ENCODE peak calls at places on chromosomes 1 and 21, in six cellular contexts. W, Z, D, X, P and Q are unnamed samples.
A peak's percentile ranks its signal among the peaks of the same experiment; 100 is the strongest.

GRCh38 chr1:155175281-155175926 is 1.8 kb downstream of the TRIM46 start:
- DNase-seq in W (no peak), Z (no peak), P (no peak), X (no peak), D (no peak), Q (no peak)

GRCh38 chr21:38323721-38324591 is 67.2 kb downstream of the KCNJ15 start:
- DNase-seq in X (peak; percentile 6), Z (peak; percentile 75), W (no peak), D (peak; percentile 97), P (peak; percentile 92), Q (peak; percentile 97)

GRCh38 chr1:22315315-22316078 is 136.2 kb upstream of the ZBTB40 start:
- DNase-seq in W (no peak), Z (no peak), P (no peak), X (no peak), D (no peak), Q (no peak)

GRCh38 chr21:15514073-15514946 is 215.5 kb upstream of the USP25 start:
- DNase-seq in P (no peak), W (no peak), Z (no peak), X (no peak), D (no peak), Q (no peak)

GRCh38 chr1:204623365-204623893 is 62.1 kb downstream of the LRRN2 start:
- DNase-seq in W (peak; percentile 35), P (peak; percentile 24), Z (peak; percentile 43), X (peak; percentile 21), D (peak; percentile 36), Q (peak; percentile 10)

GRCh38 chr1:30807318-30808066 is 49.9 kb upstream of the LAPTM5 start:
- DNase-seq in W (no peak), Z (no peak), P (peak; percentile 63), X (no peak), D (no peak), Q (no peak)

GRCh38 chr1:167447521-167448136 is 70.7 kb downstream of the CD247 start:
- DNase-seq in Z (no peak), D (no peak), P (no peak), W (no peak), X (no peak), Q (no peak)

GRCh38 chr1:25559996-25560395 is 16.6 kb downstream of the LDLRAP1 start:
- DNase-seq in D (no peak), Z (no peak), P (no peak), X (no peak), W (no peak), Q (no peak)

GRCh38 chr1:36988311-36988710 is 46.0 kb downstream of the GRIK3 start:
- DNase-seq in D (no peak), X (no peak), Z (no peak), P (no peak), W (peak; percentile 65), Q (no peak)

GRCh38 chr1:223752721-223753515 is 40.6 kb downstream of the CAPN2 start:
- DNase-seq in P (no peak), W (no peak), D (no peak), Z (no peak), X (peak; percentile 19), Q (no peak)

GRCh38 chr1:18830596-18830995 is 28.9 kb downstream of the TAS1R2 start:
- DNase-seq in D (no peak), W (no peak), Z (no peak), P (no peak), X (no peak), Q (no peak)

GRCh38 chr21:32256873-32257620 is 21.8 kb downstream of the MIS18A start:
- DNase-seq in Z (peak; percentile 89), W (peak; percentile 65), P (peak; percentile 96), D (peak; percentile 85), X (no peak), Q (peak; percentile 91)

GRCh38 chr21:44255519-44255981 is 6.1 kb downstream of the DNMT3L start:
- DNase-seq in D (peak; percentile 6), W (no peak), X (peak; percentile 1), Z (no peak), P (peak; percentile 16), Q (no peak)

DNA sequence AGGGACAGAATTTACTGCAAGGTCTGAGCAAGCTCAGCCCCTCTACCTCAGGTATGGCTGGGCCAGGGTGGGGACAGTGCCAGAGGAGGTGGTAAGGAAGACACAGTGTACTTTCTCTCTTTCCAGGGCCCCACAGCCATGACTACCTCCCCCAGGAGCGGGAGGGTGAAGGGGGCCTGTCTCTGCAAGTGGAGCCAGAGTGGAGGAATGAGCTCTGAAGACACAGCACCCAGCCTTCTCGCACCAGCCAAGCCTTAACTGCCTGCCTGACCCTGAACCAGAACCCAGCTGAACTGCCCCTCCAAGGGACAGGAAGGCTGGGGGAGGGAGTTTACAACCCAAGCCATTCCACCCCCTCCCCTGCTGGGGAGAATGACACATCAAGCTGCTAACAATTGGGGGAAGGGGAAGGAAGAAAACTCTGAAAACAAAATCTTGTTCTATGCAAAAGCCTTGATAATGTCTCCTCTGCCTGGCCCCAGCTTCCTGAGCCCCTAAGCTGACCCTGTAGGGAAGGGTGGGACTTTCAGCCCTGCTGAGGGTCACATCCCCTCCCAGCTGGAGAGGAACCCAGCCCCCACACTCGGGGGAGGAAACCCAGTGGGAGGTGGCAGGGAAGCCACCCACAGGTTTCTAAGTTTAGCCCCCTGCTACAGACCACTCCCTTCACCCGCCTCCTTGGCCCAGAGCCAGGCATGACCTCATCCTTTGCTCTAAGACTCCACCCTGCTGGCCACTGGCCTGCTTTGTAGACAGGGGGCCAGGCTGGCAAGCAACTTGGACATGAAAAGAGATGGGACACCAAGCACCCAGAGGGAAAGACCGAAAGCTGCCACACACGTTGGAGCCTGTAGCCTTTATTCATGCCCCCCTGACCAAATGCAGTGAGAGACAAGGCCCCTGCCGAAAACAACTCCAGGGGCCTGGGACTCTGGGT is 6.4 kb downstream of the RHOC start:
- DNase-seq in D (peak; percentile 90), Z (peak; percentile 95), P (peak; percentile 98), X (no peak), W (peak; percentile 90), Q (peak; percentile 90)
- TF ChIP-seq CTCF in D (no peak), Z (peak; percentile 50), P (no peak), X (no peak), W (no peak), Q (peak; percentile 39)

GRCh38 chr21:25834376-25834775 is 99.6 kb downstream of the GABPA start:
- DNase-seq in D (no peak), W (no peak), X (no peak), Z (no peak), P (no peak), Q (no peak)

GRCh38 chr21:25838809-25839208 is 104.0 kb downstream of the GABPA start:
- DNase-seq in P (no peak), X (no peak), W (no peak), Z (no peak), D (peak; percentile 60), Q (no peak)

GRCh38 chr21:25836396-25836795 is 101.6 kb downstream of the GABPA start:
- DNase-seq in D (peak; percentile 78), P (peak; percentile 27), X (no peak), W (no peak), Z (no peak), Q (no peak)

GRCh38 chr21:25837545-25838263 is 102.9 kb downstream of the GABPA start:
- DNase-seq in X (no peak), Z (peak; percentile 62), D (peak; percentile 92), P (peak; percentile 83), W (no peak), Q (peak; percentile 52)

DNA sequence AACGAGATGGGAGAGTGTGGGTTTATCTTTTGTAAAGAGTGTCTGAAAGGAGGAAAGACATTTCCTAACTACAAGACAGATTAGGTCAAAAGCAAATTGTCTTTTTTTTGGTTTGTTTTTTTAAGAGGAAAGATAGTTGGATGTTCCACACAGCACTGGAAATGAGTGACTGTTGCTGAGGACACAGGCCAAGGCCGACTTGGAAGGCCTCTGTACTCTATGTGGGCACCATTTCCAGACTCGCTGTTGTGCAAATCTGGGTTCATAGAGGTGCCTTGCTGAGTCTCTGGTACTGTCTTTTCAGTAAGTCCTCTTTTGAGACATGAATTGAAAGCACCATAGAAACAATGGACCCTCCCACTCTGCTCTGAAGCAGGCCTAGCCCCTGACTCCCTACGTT is 100.6 kb downstream of the GABPA start:
- DNase-seq in P (peak; percentile 4), D (no peak), Z (no peak), X (peak; percentile 2), W (no peak), Q (no peak)
- TF ChIP-seq CTCF in P (no peak), D (no peak), Z (no peak), X (no peak), W (no peak), Q (no peak)

DNA sequence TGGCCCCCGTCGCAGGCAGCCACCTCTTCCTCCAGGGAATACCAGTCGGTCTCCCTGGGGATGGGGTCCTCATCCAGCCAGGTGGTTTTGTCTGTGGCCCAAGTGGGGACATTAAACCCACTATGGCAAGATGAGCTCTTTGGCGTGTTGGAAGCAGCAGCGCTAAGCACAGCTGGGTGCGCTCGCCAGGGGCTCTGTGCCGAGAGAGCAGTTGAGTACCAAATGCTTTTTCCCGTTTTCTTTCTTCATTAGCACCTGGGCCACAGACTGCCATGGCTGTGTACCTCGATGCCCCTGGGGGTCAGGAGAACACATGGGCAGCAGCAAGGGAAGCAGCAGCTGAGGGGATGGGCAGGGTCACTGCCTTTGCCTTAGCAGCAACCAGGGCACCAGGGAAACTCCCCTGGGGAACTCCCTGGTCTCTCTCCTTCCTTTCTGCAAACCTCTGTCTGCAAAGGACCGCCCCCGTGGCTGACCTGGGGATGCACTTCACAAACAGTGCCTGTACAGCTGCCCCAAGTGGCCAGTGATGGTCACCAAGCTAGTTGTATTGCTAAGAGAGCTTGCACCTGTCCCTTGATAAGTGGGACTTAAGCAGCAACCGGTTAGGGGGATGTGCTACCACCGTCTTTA is 31.1 kb downstream of the EDARADD start:
- DNase-seq in P (no peak), Z (no peak), D (no peak), W (no peak), X (no peak), Q (no peak)
- TF ChIP-seq CTCF in P (no peak), Z (no peak), D (no peak), W (no peak), X (no peak), Q (no peak)

GRCh38 chr1:44239961-44240371 is 26.7 kb downstream of the DMAP1 start:
- DNase-seq in Z (no peak), W (no peak), D (no peak), X (no peak), P (no peak), Q (no peak)

GRCh38 chr1:44238651-44239050 is 25.4 kb downstream of the DMAP1 start:
- DNase-seq in Z (no peak), W (no peak), X (no peak), P (no peak), D (no peak), Q (no peak)

GRCh38 chr1:44239337-44239960 is 26.2 kb downstream of the DMAP1 start:
- DNase-seq in Z (peak; percentile 60), P (peak; percentile 27), D (no peak), X (peak; percentile 74), W (no peak), Q (peak; percentile 52)

GRCh38 chr1:44236873-44237272 is 23.6 kb downstream of the DMAP1 start:
- DNase-seq in D (no peak), Z (no peak), X (no peak), W (no peak), P (no peak), Q (no peak)

DNA sequence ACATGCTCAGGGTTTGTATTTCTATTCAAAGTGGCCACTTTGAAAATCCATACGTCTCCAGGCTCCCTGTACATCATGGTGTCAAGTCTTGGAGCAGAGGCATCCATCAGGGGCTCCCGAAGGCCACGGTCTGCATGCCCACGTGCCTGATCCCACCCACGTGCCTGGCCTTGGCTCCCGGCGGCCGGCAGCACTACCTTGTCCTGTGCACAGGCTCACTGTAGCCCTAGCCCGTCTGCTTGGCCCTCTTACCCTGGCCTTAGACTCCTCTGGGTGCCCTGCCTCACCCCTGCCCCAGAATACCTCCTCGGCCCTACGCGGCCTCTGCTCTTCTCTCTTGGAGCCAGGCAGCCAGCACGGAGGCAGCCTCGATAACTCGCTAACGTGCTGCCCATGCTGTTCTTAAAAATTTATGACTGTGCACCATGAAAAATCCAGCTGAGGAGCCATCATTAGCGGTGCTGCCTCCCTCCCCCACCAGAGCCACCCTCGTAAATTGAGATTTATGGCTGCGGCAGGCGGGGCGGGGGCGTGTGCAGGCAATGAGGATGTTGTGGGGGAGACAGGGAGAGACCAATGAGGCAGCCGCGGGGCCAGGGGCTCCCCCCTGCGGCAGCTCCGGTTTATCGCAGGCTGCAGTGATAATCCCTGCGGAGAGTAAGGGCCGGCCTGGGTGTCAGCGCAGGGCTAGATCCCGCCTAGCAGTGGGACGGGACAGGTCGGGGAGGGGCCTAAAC is 24.6 kb downstream of the DMAP1 start:
- DNase-seq in Z (peak; percentile 18), X (peak; percentile 89), W (no peak), D (no peak), P (no peak), Q (peak; percentile 6)
- TF ChIP-seq CTCF in Z (peak; percentile 82), X (peak; percentile 77), W (no peak), D (peak; percentile 17), P (peak; percentile 34), Q (peak; percentile 68)